ENCODE peak calls at places on chromosomes 11 and 22, in eight cellular contexts. M, S, I, Q, Z, W, T and K are unnamed samples.

GRCh38 chr11:20238712-20239111 is 78.4 kb upstream of the DBX1 start:
- DNase-seq in M (no peak), S (no peak), Q (no peak), I (no peak), T (no peak), W (no peak), Z (no peak), K (no peak)

GRCh38 chr11:102552447-102553200 is 22.1 kb upstream of the MMP7 start:
- DNase-seq in W (no peak), M (no peak), I (no peak), T (no peak), S (no peak), Q (no peak), Z (peak), K (peak)

GRCh38 chr11:119795231-119795630 is 66.2 kb upstream of the NECTIN1 start:
- DNase-seq in T (no peak), Q (peak), I (no peak), M (no peak), S (peak), Z (peak), W (no peak), K (peak)

GRCh38 chr22:41197808-41198585 is 7.1 kb upstream of the L3MBTL2 start:
- DNase-seq in I (no peak), Q (peak), S (no peak), T (no peak), Z (no peak), M (peak), W (no peak), K (no peak)

GRCh38 chr11:12784987-12785386 is 110.8 kb downstream of the TEAD1 start:
- DNase-seq in S (no peak), Q (no peak), M (peak), T (no peak), I (no peak), Z (no peak), W (no peak), K (no peak)

GRCh38 chr11:123549901-123550619 is 104.4 kb downstream of the SCN3B start:
- DNase-seq in M (no peak), Z (no peak), S (no peak), T (no peak), Q (peak), W (no peak), I (no peak), K (no peak)

GRCh38 chr22:45090364-45090960 is 73.3 kb upstream of the NUP50 start:
- DNase-seq in S (no peak), Q (no peak), M (no peak), Z (peak), W (no peak), T (no peak), I (no peak), K (no peak)

GRCh38 chr11:118696673-118697226 is 17.3 kb upstream of the TREH start:
- DNase-seq in I (no peak), T (no peak), Q (peak), W (no peak), S (no peak), Z (no peak), M (no peak), K (no peak)

GRCh38 chr11:100647861-100648260 is 39.2 kb upstream of the ARHGAP42 start:
- DNase-seq in Q (no peak), T (no peak), Z (no peak), S (no peak), I (no peak), M (no peak), W (no peak), K (no peak)

DNA sequence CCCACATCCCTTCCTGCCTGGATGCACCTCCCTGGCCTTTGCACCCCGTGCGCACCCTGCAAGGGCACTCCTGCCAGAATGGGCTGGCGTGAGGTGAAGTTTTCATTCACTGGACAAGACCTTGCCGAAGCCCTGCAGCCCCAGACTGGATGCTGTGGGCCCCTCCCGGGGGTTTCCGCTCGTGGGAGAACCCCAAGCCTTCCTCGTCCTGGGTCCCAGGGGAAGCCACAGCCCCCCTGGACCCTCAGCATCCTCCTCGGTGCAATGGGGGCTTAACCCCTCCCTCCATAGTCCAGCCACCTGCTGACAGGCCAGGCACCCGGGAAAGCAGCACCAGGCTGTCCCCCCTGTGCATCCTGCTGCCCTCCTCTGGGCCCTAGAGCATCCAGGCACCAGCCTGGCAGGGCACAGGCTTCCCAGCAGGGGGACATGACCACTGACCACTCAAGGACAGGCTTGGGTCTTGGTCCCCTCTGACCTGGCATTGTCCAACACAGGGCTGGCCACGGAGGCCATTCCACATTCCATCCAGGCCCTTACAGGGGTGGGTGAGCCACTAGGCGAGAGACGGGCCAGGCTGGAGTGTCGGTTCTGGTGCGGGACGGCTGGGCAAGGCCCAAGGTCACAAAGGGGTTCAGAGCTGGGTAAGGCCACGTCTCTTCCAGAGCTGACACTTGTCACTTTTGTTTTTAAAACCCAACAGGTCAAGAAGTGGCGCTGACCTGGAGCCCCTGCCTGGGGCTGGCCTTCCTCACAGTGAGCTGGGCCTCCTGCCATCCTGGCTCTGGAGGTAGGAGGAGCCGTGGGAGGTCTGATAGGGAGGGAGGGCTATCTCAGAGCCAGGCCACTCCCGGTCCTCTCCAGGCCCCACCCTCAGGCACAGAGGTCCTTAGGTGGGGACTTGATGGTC is 41.5 kb upstream of the PPARA start:
- DNase-seq in M (peak), Z (peak), T (peak), W (peak), S (no peak), I (no peak), Q (peak), K (no peak)
- H3K27ac ChIP-seq in M (peak), Z (peak), T (peak), W (peak), S (peak), I (peak), Q (peak), K (peak)

GRCh38 chr11:66749091-66749490 is 20.1 kb upstream of the SPTBN2 start:
- DNase-seq in I (no peak), S (no peak), M (no peak), W (no peak), Q (no peak), Z (no peak), T (no peak), K (peak)
- H3K27ac ChIP-seq in I (peak), S (no peak), M (no peak), W (no peak), Q (no peak), Z (no peak), T (no peak), K (peak)

GRCh38 chr11:120808616-120809050 is 215.3 kb upstream of the TBCEL start:
- DNase-seq in I (no peak), S (no peak), M (no peak), Z (peak), W (no peak), T (no peak), Q (no peak), K (no peak)
- H3K27ac ChIP-seq in I (no peak), S (no peak), M (no peak), Z (no peak), W (no peak), T (no peak), Q (no peak), K (no peak)

GRCh38 chr22:37179126-37179470 is 8.9 kb downstream of the C1QTNF6 start:
- DNase-seq in S (no peak), M (no peak), Z (no peak), W (no peak), Q (no peak), T (no peak), I (no peak), K (no peak)
- H3K27ac ChIP-seq in S (no peak), M (peak), Z (peak), W (no peak), Q (no peak), T (no peak), I (peak), K (no peak)